ENCODE peak calls at places on chromosomes 11 and 22, in eight cellular contexts. V, B, J, U, W, O, H and Z are unnamed samples.

GRCh38 chr11:17508816-17509215 is 32.2 kb upstream of the ABCC8 start:
- DNase-seq in O (no peak), W (no peak), B (no peak), H (no peak), U (no peak), J (no peak), V (no peak), Z (no peak)

GRCh38 chr11:62061356-62062222 is 62.2 kb upstream of the INCENP start:
- DNase-seq in J (no peak), U (no peak), H (peak), W (no peak), V (no peak), O (no peak), B (peak), Z (no peak)

GRCh38 chr11:3231851-3232744 is at the start of gene MRGPRE:
- DNase-seq in H (peak), U (peak), O (no peak), W (no peak), J (no peak), B (peak), V (peak), Z (no peak)

GRCh38 chr11:29184939-29185890 is 831.6 kb downstream of the KCNA4 start:
- DNase-seq in V (no peak), W (no peak), J (no peak), U (no peak), B (no peak), H (no peak), O (no peak), Z (no peak)

GRCh38 chr11:58726594-58727414 is 4.9 kb downstream of the GLYAT start:
- DNase-seq in U (no peak), H (no peak), W (peak), V (no peak), J (peak), O (no peak), B (no peak), Z (no peak)

GRCh38 chr11:11157201-11157600 is 195.8 kb downstream of the CSNK2A3 start:
- DNase-seq in U (no peak), O (no peak), V (peak), W (peak), J (peak), H (peak), B (no peak), Z (peak)

GRCh38 chr11:73478737-73479347 is 102.6 kb downstream of the RELT start:
- DNase-seq in U (no peak), B (no peak), H (peak), W (no peak), V (peak), O (no peak), J (no peak), Z (peak)

GRCh38 chr11:32391965-32392553 is 43.3 kb downstream of the WT1 start:
- DNase-seq in H (no peak), W (no peak), J (no peak), O (no peak), U (no peak), B (no peak), V (no peak), Z (no peak)

GRCh38 chr11:10122337-10123197 is 171.5 kb downstream of the SBF2 start:
- DNase-seq in V (no peak), B (no peak), W (no peak), O (peak), J (no peak), H (peak), U (no peak), Z (no peak)

GRCh38 chr11:831132-831864 is 1.5 kb upstream of the CD151 start:
- DNase-seq in H (no peak), V (no peak), O (peak), W (no peak), U (no peak), J (no peak), B (no peak), Z (no peak)

GRCh38 chr11:57476883-57477506 is 16.7 kb downstream of the RTN4RL2 start:
- DNase-seq in O (no peak), U (peak), V (peak), J (no peak), W (peak), B (peak), H (peak), Z (no peak)

GRCh38 chr11:118238947-118239346 is 13.2 kb downstream of the MPZL3 start:
- DNase-seq in O (no peak), W (no peak), J (no peak), V (no peak), B (no peak), H (peak), U (no peak), Z (no peak)

GRCh38 chr11:6351782-6352181 is 31.5 kb upstream of the CAVIN3 start:
- DNase-seq in H (no peak), J (no peak), U (no peak), V (no peak), W (no peak), B (no peak), O (no peak), Z (no peak)

GRCh38 chr11:101586965-101587364 is 3.2 kb upstream of the TRPC6 start:
- DNase-seq in B (no peak), H (no peak), J (no peak), U (no peak), O (no peak), W (no peak), V (no peak), Z (no peak)

GRCh38 chr11:118251858-118252652 is at the start of gene MPZL3:
- DNase-seq in U (peak), B (peak), J (peak), O (peak), V (peak), W (peak), H (peak), Z (peak)

GRCh38 chr11:114171257-114172054 is 111.9 kb downstream of the ZBTB16 start:
- DNase-seq in W (no peak), J (no peak), V (no peak), H (no peak), O (peak), B (peak), U (peak), Z (no peak)

GRCh38 chr11:128726464-128727139 is 32.7 kb downstream of the FLI1 start:
- DNase-seq in W (peak), H (no peak), B (peak), U (peak), V (no peak), J (peak), O (no peak), Z (no peak)

GRCh38 chr11:73308003-73308962 is at the start of gene ARHGEF17:
- DNase-seq in W (peak), O (peak), H (peak), V (peak), U (peak), B (peak), J (peak), Z (no peak)

GRCh38 chr22:38098410-38099249 is 11.9 kb downstream of the BAIAP2L2 start:
- DNase-seq in H (no peak), J (no peak), B (no peak), O (no peak), U (no peak), W (no peak), V (no peak), Z (no peak)

GRCh38 chr11:113384551-113384950 is 3.0 kb upstream of the ANKK1 start:
- DNase-seq in V (no peak), H (no peak), U (no peak), W (no peak), J (no peak), B (no peak), O (no peak), Z (no peak)

GRCh38 chr11:79068356-79068755 is 372.5 kb downstream of the TENM4 start:
- DNase-seq in O (no peak), W (no peak), B (no peak), V (no peak), H (no peak), J (no peak), U (no peak), Z (no peak)

GRCh38 chr11:64357904-64358535 is 942 bp upstream of the RPS6KA4 start:
- DNase-seq in O (no peak), J (no peak), V (peak), B (no peak), W (no peak), U (no peak), H (no peak), Z (no peak)

GRCh38 chr11:12963789-12964536 is 45.2 kb upstream of the RASSF10 start:
- DNase-seq in U (peak), V (peak), B (no peak), H (peak), W (peak), O (peak), J (peak), Z (peak)

GRCh38 chr11:44563716-44564115 is 1.7 kb upstream of the CD82 start:
- DNase-seq in J (no peak), H (no peak), W (no peak), B (no peak), U (no peak), V (no peak), O (no peak), Z (no peak)

GRCh38 chr11:9380773-9381172 is 3.7 kb upstream of the IPO7 start:
- DNase-seq in W (no peak), H (peak), J (no peak), O (no peak), V (no peak), B (no peak), U (no peak), Z (no peak)

GRCh38 chr11:102762414-102762813 is 18.0 kb downstream of the MMP10 start:
- DNase-seq in J (no peak), V (no peak), O (no peak), B (no peak), U (no peak), H (no peak), W (no peak), Z (no peak)

GRCh38 chr11:68528630-68529029 is 68.1 kb downstream of the PPP6R3 start:
- DNase-seq in J (no peak), H (no peak), O (no peak), B (no peak), W (peak), U (no peak), V (no peak), Z (no peak)
- H3K27ac ChIP-seq in J (peak), H (no peak), O (no peak), B (peak), W (no peak), U (peak), V (no peak), Z (no peak)

DNA sequence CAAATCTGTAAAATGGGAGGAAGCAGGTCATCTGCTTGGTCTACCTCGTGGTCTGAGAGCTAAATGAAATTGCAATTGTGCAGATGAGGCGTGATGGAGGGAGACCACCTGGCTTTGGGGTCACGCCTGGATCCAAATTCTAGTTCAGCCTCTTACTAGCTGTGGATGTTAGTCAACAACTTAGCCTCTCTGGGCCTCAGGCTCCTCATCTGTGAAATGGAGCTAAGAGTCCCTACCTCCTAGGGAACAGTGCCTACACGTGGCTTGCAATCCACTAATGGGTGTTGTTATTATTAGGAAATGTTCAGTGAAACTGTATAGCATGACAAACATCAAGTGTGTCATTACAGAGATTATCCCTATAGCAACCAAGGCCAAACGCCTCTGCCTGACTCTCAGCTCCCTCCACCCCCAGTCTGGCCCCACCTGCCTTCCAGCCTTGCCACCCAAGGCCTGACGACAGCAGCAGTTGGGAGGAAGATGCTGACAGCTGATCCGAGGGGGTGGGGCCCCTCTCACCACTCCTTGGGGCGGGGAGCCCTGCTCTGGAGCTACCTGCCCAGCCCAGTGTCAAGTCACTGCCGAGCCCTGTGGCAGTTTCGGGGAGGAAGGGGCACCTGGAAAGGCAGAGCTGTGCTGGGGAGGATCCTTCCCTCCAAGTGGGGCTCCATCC is 1.7 kb upstream of the RHOD start:
- DNase-seq in V (peak), B (peak), W (no peak), J (no peak), U (peak), O (peak), H (no peak), Z (no peak)
- H3K27ac ChIP-seq in V (no peak), B (no peak), W (no peak), J (no peak), U (peak), O (peak), H (no peak), Z (no peak)

GRCh38 chr22:46006379-46007002 is 29.5 kb upstream of the WNT7B start:
- DNase-seq in H (peak), U (peak), B (peak), J (peak), O (peak), W (peak), V (peak), Z (peak)
- H3K27ac ChIP-seq in H (no peak), U (peak), B (peak), J (no peak), O (peak), W (no peak), V (no peak), Z (no peak)

DNA sequence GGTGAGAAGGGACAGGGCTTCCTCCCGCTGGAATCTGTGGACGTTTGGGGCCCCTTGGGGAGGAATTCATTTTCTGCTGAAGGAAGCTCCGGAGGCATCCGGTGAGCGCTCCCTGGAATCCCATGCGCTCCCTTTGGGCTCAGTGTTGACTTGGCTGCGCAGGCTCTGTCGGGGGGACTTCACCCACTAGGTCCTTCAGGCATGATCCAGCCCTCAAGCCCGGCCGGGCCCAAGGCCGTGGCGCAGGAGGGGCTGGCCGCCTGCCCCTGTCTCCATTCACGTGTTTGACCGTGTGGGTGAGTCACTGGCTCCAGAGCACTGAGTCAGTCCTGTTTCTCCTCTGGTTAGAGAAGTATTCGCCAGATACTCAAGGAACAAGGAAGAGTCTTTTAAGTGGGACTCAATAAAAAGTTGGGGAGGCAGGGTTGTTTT is 1.4 kb downstream of the CTTN start:
- DNase-seq in B (no peak), J (no peak), O (peak), U (peak), V (peak), H (peak), W (no peak), Z (no peak)
- H3K27ac ChIP-seq in B (peak), J (no peak), O (peak), U (peak), V (peak), H (peak), W (no peak), Z (no peak)

GRCh38 chr22:36340621-36341020 is 47.1 kb downstream of the MYH9 start:
- DNase-seq in B (no peak), U (no peak), W (no peak), J (no peak), H (no peak), V (peak), O (no peak), Z (no peak)
- H3K27ac ChIP-seq in B (peak), U (peak), W (peak), J (peak), H (peak), V (no peak), O (no peak), Z (no peak)

GRCh38 chr22:42754658-42755057 is 34.0 kb upstream of the A4GALT start:
- DNase-seq in U (no peak), O (peak), J (no peak), V (peak), B (no peak), H (no peak), W (no peak), Z (no peak)
- H3K27ac ChIP-seq in U (no peak), O (peak), J (no peak), V (no peak), B (no peak), H (no peak), W (no peak), Z (no peak)

DNA sequence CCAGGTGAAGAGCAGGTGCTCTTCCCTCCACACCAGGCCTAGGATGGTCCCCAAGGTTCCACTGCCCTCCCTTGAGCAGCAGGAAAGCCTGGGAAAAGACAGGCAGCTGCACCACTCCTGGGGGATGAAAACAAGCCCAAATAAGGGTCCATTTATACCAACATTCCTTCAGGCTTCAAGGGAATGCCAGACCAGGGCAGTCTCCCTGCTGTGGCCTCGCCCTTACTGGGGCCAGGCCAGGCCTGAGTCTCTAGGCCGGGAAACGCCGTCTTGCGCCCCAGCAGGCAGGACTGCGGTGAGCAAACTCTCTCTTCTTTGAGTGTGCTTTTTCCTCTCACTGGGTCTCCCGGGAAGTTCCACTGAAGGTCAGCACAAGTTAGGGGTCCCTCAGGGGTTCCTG is 443.5 kb downstream of the SOX6 start:
- DNase-seq in U (no peak), O (no peak), W (no peak), J (no peak), V (no peak), B (no peak), H (no peak), Z (no peak)
- H3K27ac ChIP-seq in U (no peak), O (no peak), W (no peak), J (no peak), V (no peak), B (no peak), H (no peak), Z (no peak)

DNA sequence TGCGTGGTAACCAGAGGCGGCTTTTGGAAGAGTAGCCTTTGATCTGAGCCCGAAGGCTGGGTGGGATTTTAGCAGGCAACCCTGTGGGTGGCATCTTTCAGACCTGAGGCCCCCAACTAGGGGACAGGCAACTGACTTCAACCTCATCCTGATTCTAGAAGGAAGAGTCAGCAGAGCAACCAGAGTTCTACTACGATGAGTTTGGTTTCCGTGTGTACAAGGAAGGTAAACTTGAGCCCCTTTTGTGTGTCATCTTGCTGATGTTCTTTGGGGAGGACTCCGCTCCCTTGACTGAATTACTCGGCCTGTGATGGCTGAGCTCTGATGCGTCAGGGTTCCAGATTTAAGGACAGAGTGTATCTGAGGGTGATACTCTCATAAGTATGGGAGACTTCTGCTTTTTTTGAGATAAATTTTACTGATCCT is 31.6 kb downstream of the SGSM3 start:
- DNase-seq in W (no peak), U (no peak), O (no peak), B (no peak), H (no peak), V (no peak), J (no peak), Z (no peak)
- H3K27ac ChIP-seq in W (peak), U (no peak), O (no peak), B (peak), H (no peak), V (no peak), J (peak), Z (no peak)

DNA sequence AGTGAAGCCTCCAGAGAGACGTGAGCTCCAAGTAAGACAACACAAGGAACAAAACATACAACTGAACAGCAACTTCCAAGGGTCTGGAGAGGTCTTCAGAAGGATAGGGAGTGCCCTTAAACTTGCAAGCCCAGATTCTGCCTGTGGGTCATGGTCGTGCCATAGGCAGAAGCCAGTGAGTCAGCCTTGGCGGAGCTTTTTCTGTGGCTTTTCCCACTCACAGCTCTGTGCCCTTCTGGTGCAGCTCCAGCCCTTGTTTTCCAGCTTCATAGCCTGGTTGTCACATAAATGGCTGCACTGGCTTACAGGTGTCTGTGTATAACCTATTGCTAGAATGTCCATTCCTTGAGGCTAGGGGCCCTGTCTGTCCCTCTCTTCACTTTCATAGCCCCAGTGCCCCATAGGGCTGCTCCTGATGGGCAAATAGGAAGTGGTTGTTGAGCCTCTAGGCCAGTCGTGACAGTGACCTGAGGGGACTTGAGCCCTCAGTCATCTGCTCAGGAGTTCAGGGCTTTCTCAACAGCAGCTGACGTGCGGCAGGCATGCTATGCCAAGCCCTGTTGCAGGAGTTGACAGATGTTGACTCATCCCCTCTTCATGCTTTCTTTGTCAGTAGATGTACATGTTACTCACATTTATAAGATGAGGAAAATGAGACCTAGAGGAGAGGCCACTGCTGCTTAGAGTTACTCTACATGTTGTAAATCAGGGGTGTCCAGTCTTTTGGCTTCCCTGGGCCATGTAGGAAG is 7.4 kb downstream of the MED15 start:
- DNase-seq in W (no peak), O (peak), J (no peak), H (no peak), U (no peak), V (no peak), B (no peak), Z (no peak)
- H3K27ac ChIP-seq in W (no peak), O (peak), J (no peak), H (no peak), U (peak), V (no peak), B (no peak), Z (no peak)

GRCh38 chr11:116993599-116993998 is 104.6 kb downstream of the SIK3 start:
- DNase-seq in U (no peak), B (no peak), O (no peak), J (peak), W (peak), V (no peak), H (peak), Z (no peak)
- H3K27ac ChIP-seq in U (no peak), B (no peak), O (no peak), J (peak), W (no peak), V (no peak), H (no peak), Z (no peak)